ENCODE peak calls at places on chromosomes 6 and 20, in nine cellular contexts. One of them, this sample, is unnamed.

GRCh38 chr6:56244528-56245253 is 2.7 kb downstream of the COL21A1 start:
- DNase-seq in Caco-2: no peak
- DNase-seq in ovary: no peak
- DNase-seq in A549: no peak
- DNase-seq in fibroblast of mammary gland: no peak
- DNase-seq in left ventricle myocardium inferior: no peak
- DNase-seq in GM23338: no peak
- DNase-seq in adrenal gland: no peak
- DNase-seq in kidney epithelial cell: no peak
- DNase-seq in this sample: no peak

GRCh38 chr20:62457098-62457497 is 18.7 kb downstream of the GATA5 start:
- DNase-seq in Caco-2: no peak
- DNase-seq in fibroblast of mammary gland: no peak
- DNase-seq in left ventricle myocardium inferior: no peak
- DNase-seq in A549: no peak
- DNase-seq in adrenal gland: no peak
- DNase-seq in ovary: no peak
- DNase-seq in GM23338: no peak
- DNase-seq in kidney epithelial cell: no peak
- DNase-seq in this sample: no peak

GRCh38 chr20:7856756-7857155 is 83.5 kb downstream of the HAO1 start:
- DNase-seq in fibroblast of mammary gland: peak; percentile 76
- DNase-seq in Caco-2: no peak
- DNase-seq in GM23338: no peak
- DNase-seq in left ventricle myocardium inferior: no peak
- DNase-seq in kidney epithelial cell: peak; percentile 32
- DNase-seq in adrenal gland: no peak
- DNase-seq in ovary: no peak
- DNase-seq in A549: no peak
- DNase-seq in this sample: peak; percentile 92

GRCh38 chr6:40378071-40378724 is 209.0 kb downstream of the LRFN2 start:
- DNase-seq in left ventricle myocardium inferior: no peak
- DNase-seq in fibroblast of mammary gland: no peak
- DNase-seq in kidney epithelial cell: no peak
- DNase-seq in adrenal gland: no peak
- DNase-seq in GM23338: peak; percentile 17
- DNase-seq in ovary: no peak
- DNase-seq in Caco-2: no peak
- DNase-seq in A549: no peak
- DNase-seq in this sample: no peak

GRCh38 chr20:63433351-63433750 is 39.1 kb downstream of the KCNQ2 start:
- DNase-seq in GM23338: no peak
- DNase-seq in kidney epithelial cell: no peak
- DNase-seq in adrenal gland: no peak
- DNase-seq in left ventricle myocardium inferior: no peak
- DNase-seq in Caco-2: no peak
- DNase-seq in fibroblast of mammary gland: no peak
- DNase-seq in ovary: no peak
- DNase-seq in A549: no peak
- DNase-seq in this sample: no peak

GRCh38 chr6:157908369-157909281 is 73.0 kb upstream of the SYNJ2 start:
- DNase-seq in fibroblast of mammary gland: no peak
- DNase-seq in adrenal gland: no peak
- DNase-seq in ovary: no peak
- DNase-seq in GM23338: no peak
- DNase-seq in kidney epithelial cell: no peak
- DNase-seq in left ventricle myocardium inferior: no peak
- DNase-seq in Caco-2: no peak
- DNase-seq in A549: no peak
- DNase-seq in this sample: no peak

GRCh38 chr20:3027987-3028386 is 15.4 kb upstream of the GNRH2 start:
- DNase-seq in kidney epithelial cell: no peak
- DNase-seq in Caco-2: no peak
- DNase-seq in ovary: no peak
- DNase-seq in fibroblast of mammary gland: no peak
- DNase-seq in left ventricle myocardium inferior: no peak
- DNase-seq in adrenal gland: no peak
- DNase-seq in A549: no peak
- DNase-seq in GM23338: no peak
- DNase-seq in this sample: no peak

GRCh38 chr6:100175814-100176275 is 181.8 kb upstream of the MCHR2 start:
- DNase-seq in A549: no peak
- DNase-seq in ovary: no peak
- DNase-seq in Caco-2: no peak
- DNase-seq in fibroblast of mammary gland: peak; percentile 95
- DNase-seq in kidney epithelial cell: peak; percentile 48
- DNase-seq in GM23338: no peak
- DNase-seq in adrenal gland: no peak
- DNase-seq in left ventricle myocardium inferior: no peak
- DNase-seq in this sample: peak; percentile 87

GRCh38 chr6:5085638-5086293 is 625 bp downstream of the PPP1R3G start:
- DNase-seq in ovary: peak; percentile 26
- DNase-seq in GM23338: peak; percentile 73
- DNase-seq in kidney epithelial cell: no peak
- DNase-seq in adrenal gland: peak; percentile 54
- DNase-seq in Caco-2: no peak
- DNase-seq in fibroblast of mammary gland: peak; percentile 9
- DNase-seq in A549: no peak
- DNase-seq in left ventricle myocardium inferior: peak; percentile 39
- DNase-seq in this sample: peak; percentile 49

GRCh38 chr6:32113386-32114352 is 4.5 kb upstream of the TNXB start:
- DNase-seq in adrenal gland: peak; percentile 91
- DNase-seq in ovary: peak; percentile 95
- DNase-seq in GM23338: peak; percentile 91
- DNase-seq in fibroblast of mammary gland: peak; percentile 99
- DNase-seq in kidney epithelial cell: no peak
- DNase-seq in Caco-2: no peak
- DNase-seq in left ventricle myocardium inferior: peak; percentile 86
- DNase-seq in A549: peak; percentile 34
- DNase-seq in this sample: peak; percentile 98

GRCh38 chr6:125913864-125914351 is 42.7 kb upstream of the HINT3 start:
- DNase-seq in left ventricle myocardium inferior: no peak
- DNase-seq in A549: peak; percentile 32
- DNase-seq in fibroblast of mammary gland: peak; percentile 99
- DNase-seq in kidney epithelial cell: peak; percentile 93
- DNase-seq in ovary: no peak
- DNase-seq in GM23338: no peak
- DNase-seq in adrenal gland: peak; percentile 56
- DNase-seq in Caco-2: no peak
- DNase-seq in this sample: peak; percentile 87

GRCh38 chr6:158219229-158219628 is 51.1 kb downstream of the GTF2H5 start:
- DNase-seq in GM23338: no peak
- DNase-seq in A549: no peak
- DNase-seq in adrenal gland: no peak
- DNase-seq in fibroblast of mammary gland: peak; percentile 96
- DNase-seq in kidney epithelial cell: peak; percentile 55
- DNase-seq in ovary: no peak
- DNase-seq in Caco-2: no peak
- DNase-seq in left ventricle myocardium inferior: no peak
- DNase-seq in this sample: peak; percentile 97

GRCh38 chr6:105994522-105995402 is 91.4 kb upstream of the PRDM1 start:
- DNase-seq in ovary: peak; percentile 47
- DNase-seq in adrenal gland: peak; percentile 66
- DNase-seq in fibroblast of mammary gland: peak; percentile 79
- DNase-seq in Caco-2: no peak
- DNase-seq in kidney epithelial cell: no peak
- DNase-seq in GM23338: peak; percentile 82
- DNase-seq in left ventricle myocardium inferior: peak; percentile 41
- DNase-seq in A549: peak; percentile 40
- DNase-seq in this sample: peak; percentile 76

GRCh38 chr6:13681305-13682061 is 30.2 kb downstream of the RANBP9 start:
- DNase-seq in fibroblast of mammary gland: no peak
- DNase-seq in left ventricle myocardium inferior: no peak
- DNase-seq in adrenal gland: no peak
- DNase-seq in GM23338: no peak
- DNase-seq in Caco-2: no peak
- DNase-seq in A549: no peak
- DNase-seq in kidney epithelial cell: no peak
- DNase-seq in ovary: no peak
- DNase-seq in this sample: no peak

GRCh38 chr20:24897974-24898373 is 51.1 kb upstream of the CST7 start:
- DNase-seq in fibroblast of mammary gland: no peak
- DNase-seq in adrenal gland: no peak
- DNase-seq in GM23338: no peak
- DNase-seq in Caco-2: no peak
- DNase-seq in ovary: no peak
- DNase-seq in left ventricle myocardium inferior: no peak
- DNase-seq in A549: no peak
- DNase-seq in kidney epithelial cell: no peak
- DNase-seq in this sample: no peak

GRCh38 chr20:37669773-37670236 is 24.0 kb upstream of the CTNNBL1 start:
- DNase-seq in adrenal gland: no peak
- DNase-seq in Caco-2: no peak
- DNase-seq in ovary: no peak
- DNase-seq in A549: no peak
- DNase-seq in kidney epithelial cell: no peak
- DNase-seq in GM23338: no peak
- DNase-seq in fibroblast of mammary gland: no peak
- DNase-seq in left ventricle myocardium inferior: no peak
- DNase-seq in this sample: no peak
- TF ChIP-seq CTCF in adrenal gland: no peak
- TF ChIP-seq CTCF in Caco-2: no peak
- TF ChIP-seq CTCF in ovary: no peak
- TF ChIP-seq CTCF in A549: no peak
- TF ChIP-seq CTCF in kidney epithelial cell: no peak
- TF ChIP-seq CTCF in GM23338: no peak
- TF ChIP-seq CTCF in fibroblast of mammary gland: no peak
- TF ChIP-seq CTCF in left ventricle myocardium inferior: no peak
- TF ChIP-seq CTCF in this sample: no peak

GRCh38 chr6:166926748-166927147 is 29.6 kb downstream of the RNASET2 start:
- DNase-seq in ovary: no peak
- DNase-seq in Caco-2: no peak
- DNase-seq in fibroblast of mammary gland: no peak
- DNase-seq in left ventricle myocardium inferior: no peak
- DNase-seq in adrenal gland: no peak
- DNase-seq in GM23338: no peak
- DNase-seq in A549: no peak
- DNase-seq in kidney epithelial cell: no peak
- DNase-seq in this sample: no peak

GRCh38 chr6:166928644-166929515 is 27.5 kb downstream of the RNASET2 start:
- DNase-seq in GM23338: no peak
- DNase-seq in kidney epithelial cell: no peak
- DNase-seq in ovary: no peak
- DNase-seq in adrenal gland: no peak
- DNase-seq in A549: no peak
- DNase-seq in Caco-2: no peak
- DNase-seq in left ventricle myocardium inferior: no peak
- DNase-seq in fibroblast of mammary gland: no peak
- DNase-seq in this sample: no peak

GRCh38 chr6:166927240-166927941 is 29.0 kb downstream of the RNASET2 start:
- DNase-seq in fibroblast of mammary gland: no peak
- DNase-seq in A549: no peak
- DNase-seq in left ventricle myocardium inferior: no peak
- DNase-seq in adrenal gland: no peak
- DNase-seq in GM23338: no peak
- DNase-seq in ovary: no peak
- DNase-seq in Caco-2: no peak
- DNase-seq in kidney epithelial cell: no peak
- DNase-seq in this sample: no peak

GRCh38 chr6:166929534-166930189 is 26.7 kb downstream of the RNASET2 start:
- DNase-seq in fibroblast of mammary gland: no peak
- DNase-seq in Caco-2: no peak
- DNase-seq in adrenal gland: no peak
- DNase-seq in ovary: no peak
- DNase-seq in kidney epithelial cell: no peak
- DNase-seq in GM23338: no peak
- DNase-seq in left ventricle myocardium inferior: no peak
- DNase-seq in A549: no peak
- DNase-seq in this sample: no peak

DNA sequence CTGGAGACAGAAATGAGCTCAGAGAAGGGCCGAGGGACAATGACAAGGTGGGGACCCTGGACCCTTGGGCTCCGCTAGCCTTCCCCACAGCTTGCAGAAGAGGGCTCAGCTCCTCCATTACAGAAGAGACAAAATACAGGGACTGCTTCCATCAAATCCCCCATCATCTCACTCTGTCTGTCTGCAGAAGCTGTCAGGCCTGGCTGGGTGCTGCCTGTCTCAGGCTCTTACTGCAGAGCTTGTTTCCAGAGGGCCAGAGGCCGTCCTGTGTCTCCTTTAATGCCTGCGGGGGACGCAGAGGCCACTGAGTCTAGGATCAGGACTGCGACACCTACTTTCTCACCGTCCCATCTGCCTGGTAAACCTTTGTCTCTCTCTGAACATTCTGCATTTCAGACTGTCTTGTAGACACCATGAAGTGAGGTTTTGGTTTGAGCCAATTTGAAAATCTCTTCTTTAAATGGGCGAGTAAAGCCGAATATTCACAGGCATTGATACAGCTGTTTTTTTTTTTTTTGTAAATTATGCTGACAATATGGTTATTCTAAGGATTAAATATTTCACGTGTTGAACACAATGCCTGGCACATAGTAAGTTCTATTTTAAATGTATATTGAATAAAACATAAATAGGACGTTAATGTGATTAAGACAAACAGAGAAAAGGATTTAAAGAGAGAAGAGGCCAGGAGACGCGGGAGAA is 28.3 kb downstream of the RNASET2 start:
- DNase-seq in kidney epithelial cell: no peak
- DNase-seq in Caco-2: no peak
- DNase-seq in adrenal gland: no peak
- DNase-seq in A549: no peak
- DNase-seq in GM23338: no peak
- DNase-seq in left ventricle myocardium inferior: no peak
- DNase-seq in fibroblast of mammary gland: no peak
- DNase-seq in ovary: no peak
- DNase-seq in this sample: no peak
- H3K4me3 ChIP-seq in kidney epithelial cell: no peak overlapping the region
- H3K4me3 ChIP-seq in Caco-2: no peak overlapping the region
- H3K4me3 ChIP-seq in adrenal gland: no peak overlapping the region
- H3K4me3 ChIP-seq in A549: no peak overlapping the region
- H3K4me3 ChIP-seq in GM23338: no peak overlapping the region
- H3K4me3 ChIP-seq in left ventricle myocardium inferior: peak overlapping the region; percentile 48
- H3K4me3 ChIP-seq in fibroblast of mammary gland: no peak overlapping the region
- H3K4me3 ChIP-seq in ovary: no peak overlapping the region
- H3K4me3 ChIP-seq in this sample: no peak overlapping the region

DNA sequence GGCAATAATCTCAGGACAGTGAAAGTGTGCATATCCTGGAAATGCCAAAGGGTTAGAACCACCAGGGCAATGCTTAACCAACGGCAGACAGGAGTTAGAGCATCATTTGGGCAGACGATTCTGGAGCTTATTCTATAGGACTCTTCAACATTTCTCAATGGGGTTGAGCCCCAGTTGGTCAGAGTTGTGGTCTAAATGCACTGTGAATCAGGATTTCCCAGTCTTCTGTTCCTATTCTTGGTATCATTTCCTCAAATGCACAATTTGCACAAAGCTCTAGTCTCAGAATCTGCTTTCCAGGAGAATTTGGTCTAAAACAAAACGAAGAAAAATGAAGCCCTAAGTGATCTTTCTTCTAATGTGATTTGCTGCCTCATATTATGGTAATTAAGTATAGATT is 389.7 kb upstream of the JAG1 start:
- DNase-seq in left ventricle myocardium inferior: no peak
- DNase-seq in kidney epithelial cell: no peak
- DNase-seq in GM23338: no peak
- DNase-seq in A549: no peak
- DNase-seq in ovary: no peak
- DNase-seq in fibroblast of mammary gland: no peak
- DNase-seq in Caco-2: no peak
- DNase-seq in adrenal gland: no peak
- DNase-seq in this sample: no peak
- TF ChIP-seq CTCF in left ventricle myocardium inferior: no peak
- TF ChIP-seq CTCF in kidney epithelial cell: no peak
- TF ChIP-seq CTCF in GM23338: no peak
- TF ChIP-seq CTCF in A549: no peak
- TF ChIP-seq CTCF in ovary: no peak
- TF ChIP-seq CTCF in fibroblast of mammary gland: no peak
- TF ChIP-seq CTCF in Caco-2: no peak
- TF ChIP-seq CTCF in adrenal gland: no peak
- TF ChIP-seq CTCF in this sample: no peak

GRCh38 chr6:137487181-137487910 is 6.8 kb downstream of the OLIG3 start:
- DNase-seq in A549: no peak
- DNase-seq in Caco-2: no peak
- DNase-seq in GM23338: peak; percentile 57
- DNase-seq in kidney epithelial cell: no peak
- DNase-seq in ovary: no peak
- DNase-seq in fibroblast of mammary gland: no peak
- DNase-seq in left ventricle myocardium inferior: no peak
- DNase-seq in adrenal gland: no peak
- DNase-seq in this sample: no peak
- H3K4me3 ChIP-seq in A549: no peak overlapping the region
- H3K4me3 ChIP-seq in Caco-2: no peak overlapping the region
- H3K4me3 ChIP-seq in GM23338: peak overlapping the region; percentile 72
- H3K4me3 ChIP-seq in kidney epithelial cell: no peak overlapping the region
- H3K4me3 ChIP-seq in ovary: no peak overlapping the region
- H3K4me3 ChIP-seq in fibroblast of mammary gland: no peak overlapping the region
- H3K4me3 ChIP-seq in left ventricle myocardium inferior: no peak overlapping the region
- H3K4me3 ChIP-seq in adrenal gland: no peak overlapping the region
- H3K4me3 ChIP-seq in this sample: no peak overlapping the region

This sample was measured in cardiac fibroblast.